ENCODE peak calls at places on chromosomes 5 and 9, in eight cellular contexts. T is NCI-H748 treated with DMSO at 0.1 percent for 48 hours; K is activated naive CD8-positive, alpha-beta T cell treated with anti-CD3 and anti-CD28 coated beads, Interleukin-2, amount 10 ng/mL, durations not matched to agents 7 days and 5 days; W is germinal center; E is effector memory CD4-positive, alpha-beta T cell; Z is memory B cell; A is NCI-H524; R is CD4-positive, alpha-beta T cell. J is an unnamed sample.

GRCh38 chr9:99112750-99113417 is 8.0 kb downstream of the TGFBR1 start:
- DNase-seq in T (no peak), K (no peak), W (no peak), E (peak; percentile 28), Z (no peak), A (no peak), R (peak; percentile 23), J (no peak)

GRCh38 chr5:143807401-143807800 is 4.6 kb upstream of the HMHB1 start:
- DNase-seq in T (no peak), K (no peak), W (no peak), E (no peak), Z (no peak), A (peak; percentile 56), R (no peak), J (no peak)

GRCh38 chr5:179187229-179187678 is 127.1 kb downstream of the ZNF354C start:
- DNase-seq in T (no peak), K (no peak), W (no peak), E (no peak), Z (no peak), A (no peak), R (no peak), J (no peak)

GRCh38 chr9:2022560-2022959 is 7.4 kb downstream of the SMARCA2 start:
- DNase-seq in T (no peak), K (no peak), W (no peak), E (no peak), Z (no peak), A (no peak), R (no peak), J (peak; percentile 33)

GRCh38 chr9:84371737-84372136 is 31.2 kb upstream of the SLC28A3 start:
- DNase-seq in T (no peak), K (no peak), W (no peak), E (no peak), Z (no peak), A (no peak), R (no peak), J (peak; percentile 96)

GRCh38 chr5:130337179-130337888 is 433.1 kb downstream of the CHSY3 start:
- DNase-seq in T (no peak), K (no peak), W (no peak), E (no peak), Z (no peak), A (no peak), R (no peak), J (no peak)

GRCh38 chr5:174723979-174724483 is 351 bp upstream of the MSX2 start:
- DNase-seq in T (no peak), K (no peak), W (no peak), E (no peak), Z (no peak), A (no peak), R (no peak), J (no peak)

GRCh38 chr9:115015018-115015635 is 84.7 kb upstream of the TNFSF8 start:
- DNase-seq in T (peak; percentile 5), K (no peak), W (peak; percentile 44), E (no peak), Z (no peak), A (peak; percentile 58), R (no peak), J (no peak)

GRCh38 chr5:61139094-61139873 is 23.0 kb downstream of the SMIM15 start:
- DNase-seq in T (no peak), K (no peak), W (no peak), E (no peak), Z (no peak), A (no peak), R (no peak), J (no peak)

GRCh38 chr5:10607023-10607665 is 43.3 kb downstream of the ANKRD33B start:
- DNase-seq in T (peak; percentile 38), K (no peak), W (peak; percentile 82), E (no peak), Z (peak; percentile 55), A (peak; percentile 72), R (no peak), J (peak; percentile 99)

GRCh38 chr5:135294793-135295192 is 104.2 kb downstream of the MACROH2A1 start:
- DNase-seq in T (no peak), K (no peak), W (no peak), E (no peak), Z (no peak), A (no peak), R (no peak), J (no peak)

GRCh38 chr5:167912944-167913343 is 378.5 kb upstream of the WWC1 start:
- DNase-seq in T (no peak), K (no peak), W (no peak), E (no peak), Z (no peak), A (no peak), R (no peak), J (no peak)

GRCh38 chr5:55338810-55339243 is 31.0 kb downstream of the MTREX start:
- DNase-seq in T (no peak), K (no peak), W (peak; percentile 7), E (no peak), Z (peak; percentile 4), A (no peak), R (no peak), J (no peak)

GRCh38 chr9:114898741-114899140 is 31.6 kb downstream of the TNFSF8 start:
- DNase-seq in T (no peak), K (peak; percentile 79), W (peak; percentile 53), E (peak; percentile 75), Z (peak; percentile 61), A (no peak), R (peak; percentile 69), J (peak; percentile 76)

GRCh38 chr5:126624534-126624933 is 23.8 kb downstream of the PHAX start:
- DNase-seq in T (no peak), K (no peak), W (no peak), E (no peak), Z (no peak), A (no peak), R (no peak), J (no peak)

GRCh38 chr9:136617746-136618577 is 44.8 kb upstream of the EGFL7 start:
- DNase-seq in T (no peak), K (no peak), W (no peak), E (no peak), Z (no peak), A (no peak), R (no peak), J (peak; percentile 51)

GRCh38 chr5:62582198-62582597 is 3.6 kb downstream of the LRRC70 start:
- DNase-seq in T (no peak), K (no peak), W (no peak), E (no peak), Z (no peak), A (no peak), R (no peak), J (no peak)

GRCh38 chr5:77629553-77630245 is 8.8 kb downstream of the OTP start:
- DNase-seq in T (peak; percentile 30), K (peak; percentile 70), W (no peak), E (no peak), Z (no peak), A (no peak), R (no peak), J (no peak)

GRCh38 chr9:77751341-77752091 is 103.4 kb upstream of the GNA14 start:
- DNase-seq in T (peak; percentile 84), K (no peak), W (no peak), E (no peak), Z (no peak), A (peak; percentile 6), R (no peak), J (peak; percentile 12)

GRCh38 chr9:117073071-117073470 is 341.8 kb downstream of the ASTN2 start:
- DNase-seq in T (no peak), K (no peak), W (no peak), E (no peak), Z (no peak), A (no peak), R (no peak), J (no peak)

GRCh38 chr5:150541397-150541675 is 33.4 kb downstream of the NDST1 start:
- DNase-seq in T (no peak), K (no peak), W (no peak), E (no peak), Z (no peak), A (no peak), R (no peak), J (no peak)

GRCh38 chr5:102921341-102922047 is 166.4 kb downstream of the PAM start:
- DNase-seq in T (no peak), K (no peak), W (no peak), E (no peak), Z (no peak), A (no peak), R (no peak), J (no peak)

GRCh38 chr5:151568036-151568435 is 23.1 kb downstream of the FAT2 start:
- DNase-seq in T (no peak), K (no peak), W (no peak), E (no peak), Z (no peak), A (no peak), R (no peak), J (no peak)

GRCh38 chr9:38681747-38682227 is 38.1 kb downstream of the FAM240B start:
- DNase-seq in T (no peak), K (no peak), W (no peak), E (no peak), Z (no peak), A (no peak), R (no peak), J (no peak)

GRCh38 chr5:147169399-147169798 is 65.4 kb upstream of the STK32A start:
- DNase-seq in T (no peak), K (no peak), W (no peak), E (no peak), Z (no peak), A (no peak), R (no peak), J (no peak)

GRCh38 chr9:35748858-35749514 is at the start of the genes GBA2 and RGP1:
- DNase-seq in T (peak; percentile 46), K (peak; percentile 86), W (peak; percentile 70), E (peak; percentile 54), Z (peak; percentile 56), A (no peak), R (peak; percentile 25), J (no peak)

GRCh38 chr9:101445353-101446029 is 9.9 kb upstream of the ALDOB start:
- DNase-seq in T (no peak), K (no peak), W (no peak), E (no peak), Z (no peak), A (no peak), R (no peak), J (no peak)

GRCh38 chr5:39605966-39606591 is 181.3 kb upstream of the DAB2 start:
- DNase-seq in T (peak; percentile 87), K (no peak), W (no peak), E (no peak), Z (no peak), A (no peak), R (no peak), J (no peak)